ENCODE peak calls at places on chromosomes 2 and 18, in six cellular contexts. O is CD8-positive, alpha-beta T cell; U is SK-N-SH; L is esophagus squamous epithelium; F is tibial nerve; A is psoas muscle. X is an unnamed sample.

GRCh38 chr18:43442571-43442970 is 165.3 kb upstream of the SYT4 start:
- DNase-seq in O (no peak), U (no peak), L (no peak), F (no peak), A (no peak), X (no peak)

GRCh38 chr18:3305354-3305762 is 43.4 kb downstream of the MYL12B start:
- DNase-seq in O (no peak), U (no peak), L (peak; percentile 1), F (no peak), A (no peak), X (peak; percentile 98)

GRCh38 chr2:1366546-1367134 is 46.6 kb upstream of the TPO start:
- DNase-seq in O (no peak), U (peak; percentile 59), L (no peak), F (peak; percentile 62), A (peak; percentile 63), X (no peak)

GRCh38 chr18:42289526-42289925 is 334.5 kb downstream of the PIK3C3 start:
- DNase-seq in O (no peak), U (no peak), L (no peak), F (no peak), A (no peak), X (no peak)

GRCh38 chr18:38077219-38077618 is 511.6 kb upstream of the CELF4 start:
- DNase-seq in O (no peak), U (no peak), L (no peak), F (no peak), A (no peak), X (no peak)

GRCh38 chr2:37000988-37001556 is 34.7 kb upstream of the STRN start:
- DNase-seq in O (no peak), U (no peak), L (no peak), F (no peak), A (no peak), X (no peak)

GRCh38 chr2:104853401-104853925 is 452 bp upstream of the POU3F3 start:
- DNase-seq in O (no peak), U (peak; percentile 48), L (no peak), F (no peak), A (no peak), X (no peak)

GRCh38 chr2:187453078-187453641 is 5.1 kb upstream of the CALCRL start:
- DNase-seq in O (no peak), U (peak; percentile 6), L (no peak), F (no peak), A (no peak), X (peak; percentile 64)

GRCh38 chr18:78630981-78631510 is 348.6 kb upstream of the SALL3 start:
- DNase-seq in O (no peak), U (no peak), L (no peak), F (no peak), A (no peak), X (no peak)

GRCh38 chr2:169300617-169301530 is 61.5 kb downstream of the LRP2 start:
- DNase-seq in O (no peak), U (no peak), L (no peak), F (no peak), A (no peak), X (no peak)

GRCh38 chr2:20577495-20578235 is 73.2 kb downstream of the HS1BP3 start:
- DNase-seq in O (no peak), U (no peak), L (no peak), F (no peak), A (no peak), X (no peak)

GRCh38 chr18:74303306-74303705 is 11.5 kb upstream of the CYB5A start:
- DNase-seq in O (no peak), U (no peak), L (no peak), F (no peak), A (no peak), X (no peak)

GRCh38 chr18:58988595-58988994 is 123.9 kb downstream of the ZNF532 start:
- DNase-seq in O (no peak), U (no peak), L (no peak), F (no peak), A (no peak), X (no peak)

GRCh38 chr18:12886498-12887126 is 2.6 kb upstream of the PTPN2 start:
- DNase-seq in O (no peak), U (peak; percentile 46), L (no peak), F (no peak), A (no peak), X (peak; percentile 24)

GRCh38 chr2:106932644-106933043 is 46.7 kb upstream of the ST6GAL2 start:
- DNase-seq in O (no peak), U (no peak), L (no peak), F (no peak), A (no peak), X (no peak)

GRCh38 chr18:3529597-3529996 is 79.6 kb downstream of the TGIF1 start:
- DNase-seq in O (no peak), U (no peak), L (no peak), F (no peak), A (no peak), X (peak; percentile 40)

GRCh38 chr2:226544581-226545210 is 254.9 kb downstream of the IRS1 start:
- DNase-seq in O (no peak), U (no peak), L (no peak), F (no peak), A (no peak), X (no peak)

GRCh38 chr2:237446333-237446654 is 32.3 kb upstream of the COL6A3 start:
- DNase-seq in O (no peak), U (no peak), L (no peak), F (no peak), A (no peak), X (peak; percentile 59)

GRCh38 chr2:21001225-21001946 is 42.5 kb downstream of the APOB start:
- DNase-seq in O (no peak), U (no peak), L (no peak), F (no peak), A (no peak), X (no peak)

GRCh38 chr2:129318581-129319421 is 660.7 kb upstream of the RAB6C start:
- DNase-seq in O (no peak), U (no peak), L (no peak), F (no peak), A (no peak), X (no peak)

GRCh38 chr2:217316743-217317142 is 456.9 kb upstream of the TNP1 start:
- DNase-seq in O (no peak), U (no peak), L (no peak), F (no peak), A (no peak), X (peak; percentile 72)

GRCh38 chr2:216649573-216649972 is 16.4 kb downstream of the IGFBP2 start:
- DNase-seq in O (no peak), U (no peak), L (no peak), F (no peak), A (no peak), X (no peak)

GRCh38 chr2:67649331-67650071 is 252.4 kb downstream of the ETAA1 start:
- DNase-seq in O (no peak), U (peak; percentile 43), L (no peak), F (no peak), A (peak; percentile 80), X (peak; percentile 97)

GRCh38 chr2:74817333-74817732 is 16.6 kb upstream of the HK2 start:
- DNase-seq in O (no peak), U (no peak), L (no peak), F (no peak), A (no peak), X (no peak)

GRCh38 chr2:224994221-224994843 is 47.9 kb downstream of the DOCK10 start:
- DNase-seq in O (no peak), U (no peak), L (no peak), F (no peak), A (no peak), X (no peak)

GRCh38 chr2:8861797-8862196 is 24.4 kb upstream of the KIDINS220 start:
- DNase-seq in O (no peak), U (no peak), L (no peak), F (no peak), A (no peak), X (no peak)

GRCh38 chr2:160994141-160995002 is 165.9 kb upstream of the TANK start:
- DNase-seq in O (peak; percentile 39), U (peak; percentile 57), L (no peak), F (peak; percentile 44), A (peak; percentile 62), X (peak; percentile 96)

GRCh38 chr2:64731306-64731654 is 77.6 kb upstream of the SERTAD2 start:
- DNase-seq in O (no peak), U (no peak), L (no peak), F (no peak), A (no peak), X (no peak)
- H3K4me3 ChIP-seq in O (peak overlapping the region; percentile 32), U (no peak overlapping the region), L (peak overlapping the region; percentile 39), F (peak overlapping the region; percentile 28), A (peak overlapping the region; percentile 57), X (no peak overlapping the region)

DNA sequence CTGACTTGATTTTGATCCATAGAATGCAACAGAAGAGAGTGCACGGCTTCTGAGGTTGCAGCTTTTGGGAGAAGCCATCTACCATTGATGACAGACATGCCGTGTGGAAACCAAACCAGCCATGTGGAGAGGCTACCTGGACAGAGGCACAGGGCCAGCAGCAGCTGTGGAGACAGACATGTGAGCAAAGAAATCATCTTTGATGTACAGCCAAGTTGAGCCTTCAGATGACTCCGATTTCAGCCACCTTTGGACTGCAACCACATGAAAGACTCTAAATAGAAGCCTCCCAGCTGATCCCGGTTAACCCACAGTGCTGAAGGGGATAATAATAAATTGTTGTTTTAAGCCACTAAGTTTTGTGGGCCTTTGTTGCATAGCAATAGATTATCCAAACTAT is 54.2 kb downstream of the TSN start:
- DNase-seq in O (no peak), U (no peak), L (no peak), F (no peak), A (no peak), X (no peak)
- H3K4me3 ChIP-seq in O (no peak overlapping the region), U (no peak overlapping the region), L (no peak overlapping the region), F (no peak overlapping the region), A (no peak overlapping the region), X (no peak overlapping the region)

GRCh38 chr2:181309161-181309560 is 148.0 kb upstream of the ITGA4 start:
- DNase-seq in O (no peak), U (no peak), L (no peak), F (no peak), A (no peak), X (no peak)

GRCh38 chr2:181310967-181311366 is 146.2 kb upstream of the ITGA4 start:
- DNase-seq in O (no peak), U (no peak), L (no peak), F (no peak), A (no peak), X (no peak)

GRCh38 chr2:181308731-181309130 is 148.5 kb upstream of the ITGA4 start:
- DNase-seq in O (no peak), U (no peak), L (no peak), F (no peak), A (no peak), X (no peak)

GRCh38 chr2:181307203-181307991 is 149.8 kb upstream of the ITGA4 start:
- DNase-seq in O (no peak), U (no peak), L (no peak), F (no peak), A (no peak), X (no peak)

GRCh38 chr2:181309576-181309975 is 147.6 kb upstream of the ITGA4 start:
- DNase-seq in O (no peak), U (no peak), L (no peak), F (no peak), A (no peak), X (no peak)
- H3K4me3 ChIP-seq in O (peak overlapping the region; percentile 33), U (no peak overlapping the region), L (no peak overlapping the region), F (no peak overlapping the region), A (no peak overlapping the region), X (no peak overlapping the region)

DNA sequence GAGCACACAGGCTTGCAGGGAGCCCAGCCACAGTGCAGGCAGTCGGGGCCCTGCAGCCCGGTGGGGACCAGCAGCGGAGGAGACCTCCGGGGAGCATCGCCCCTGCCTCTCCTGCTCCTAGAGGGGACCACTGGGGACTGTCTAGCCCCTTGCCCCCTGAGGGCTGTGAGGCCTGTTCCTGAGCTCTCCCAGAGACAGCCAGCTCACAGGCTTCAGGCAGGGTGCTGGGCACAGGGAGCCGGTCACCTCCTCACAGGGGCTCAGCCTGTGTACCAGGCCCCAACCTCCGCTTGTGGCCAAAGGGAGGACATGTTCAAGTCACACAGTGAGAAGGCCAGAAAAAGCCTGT is 3.5 kb upstream of the NMUR1 start:
- DNase-seq in O (no peak), U (no peak), L (no peak), F (no peak), A (no peak), X (no peak)
- H3K4me3 ChIP-seq in O (no peak overlapping the region), U (no peak overlapping the region), L (no peak overlapping the region), F (no peak overlapping the region), A (no peak overlapping the region), X (no peak overlapping the region)